ENCODE peak calls at places on chromosome 13, in ten cellular contexts. E is RPMI7951; C is stimulated activated CD8-positive, alpha-beta memory T cell treated with anti-CD3 and anti-CD28 coated beads, Interleukin-7, amount 100 ng/mL, for 4 hours; W is tibial artery; I is stimulated activated CD4-positive, alpha-beta T cell treated with anti-CD3 and anti-CD28 coated beads, Interleukin-1b, Interleukin-23, amount 100 ng/mL, for 24 hours; V is adrenal gland; P is CD8-positive, alpha-beta memory T cell; S is midbrain; X is A673; O is GDM1. H is an unnamed sample.

GRCh38 chr13:112074139-112074710 is 7.3 kb downstream of the SOX1 start:
- DNase-seq in P (no peak), S (no peak), W (peak; percentile 44), I (no peak), C (no peak), E (no peak), V (no peak), O (no peak), X (no peak), H (no peak)

GRCh38 chr13:85693889-85694511 is 105.2 kb downstream of the SLITRK6 start:
- DNase-seq in S (no peak), W (no peak), E (peak; percentile 21), O (peak; percentile 84), V (no peak), C (no peak), P (no peak), I (no peak), X (peak; percentile 46), H (peak; percentile 2)

GRCh38 chr13:101695870-101696516 is 243.5 kb downstream of the ITGBL1 start:
- DNase-seq in O (no peak), P (no peak), I (no peak), C (no peak), V (no peak), W (peak; percentile 71), X (no peak), E (no peak), S (no peak), H (no peak)

GRCh38 chr13:57123660-57124059 is 17.1 kb upstream of the PRR20A start:
- DNase-seq in W (peak; percentile 81), S (no peak), V (no peak), C (no peak), P (no peak), O (no peak), X (peak; percentile 30), E (no peak), I (no peak), H (no peak)

GRCh38 chr13:110187501-110188161 is 119.3 kb downstream of the COL4A1 start:
- DNase-seq in P (no peak), O (no peak), E (peak; percentile 56), S (no peak), W (no peak), C (no peak), I (no peak), X (peak; percentile 61), V (peak; percentile 82), H (peak; percentile 93)

GRCh38 chr13:83731113-83731512 is 151.2 kb downstream of the SLITRK1 start:
- DNase-seq in X (no peak), S (no peak), W (no peak), E (no peak), V (no peak), I (no peak), P (no peak), O (no peak), C (no peak), H (no peak)

GRCh38 chr13:30905932-30906383 is at the start of gene MEDAG:
- DNase-seq in O (no peak), S (no peak), I (no peak), E (peak; percentile 80), V (peak; percentile 35), P (no peak), W (peak; percentile 95), X (no peak), C (no peak), H (peak; percentile 89)

GRCh38 chr13:110114351-110114750 is 192.6 kb downstream of the COL4A1 start:
- DNase-seq in C (no peak), V (no peak), P (no peak), X (no peak), O (no peak), E (no peak), S (no peak), I (no peak), W (no peak), H (no peak)

GRCh38 chr13:113272791-113273190 is 24.2 kb upstream of the LAMP1 start:
- DNase-seq in S (no peak), X (no peak), V (no peak), I (no peak), E (no peak), C (no peak), O (no peak), W (no peak), P (no peak), H (no peak)

GRCh38 chr13:93577105-93577504 is 350.5 kb downstream of the GPC6 start:
- DNase-seq in X (no peak), I (no peak), W (no peak), E (no peak), O (no peak), C (no peak), P (no peak), V (no peak), S (no peak), H (no peak)

GRCh38 chr13:64362564-64362963 is 2867.6 kb downstream of the PCDH9 start:
- DNase-seq in P (no peak), E (no peak), S (no peak), I (no peak), V (no peak), W (no peak), C (no peak), O (no peak), X (no peak), H (no peak)

GRCh38 chr13:110006304-110006703 is 219.9 kb upstream of the IRS2 start:
- DNase-seq in S (no peak), V (peak; percentile 45), P (no peak), I (no peak), X (no peak), E (peak; percentile 84), W (no peak), O (no peak), C (no peak), H (peak; percentile 59)

GRCh38 chr13:90485441-90485840 is 862.0 kb upstream of the MIR17HG start:
- DNase-seq in S (no peak), C (no peak), I (no peak), V (no peak), O (no peak), E (peak; percentile 74), X (peak; percentile 59), P (no peak), W (no peak), H (no peak)

GRCh38 chr13:44131069-44131614 is 242.5 kb upstream of the SERP2 start:
- DNase-seq in V (no peak), E (no peak), S (no peak), P (no peak), X (no peak), O (no peak), W (no peak), I (no peak), C (no peak), H (no peak)

GRCh38 chr13:79183231-79183630 is 222.8 kb downstream of the RBM26 start:
- DNase-seq in V (no peak), X (no peak), P (no peak), O (no peak), S (no peak), C (no peak), E (no peak), I (no peak), W (no peak), H (no peak)

GRCh38 chr13:54004026-54004699 is 975.5 kb downstream of the OLFM4 start:
- DNase-seq in E (no peak), I (no peak), X (no peak), W (no peak), O (no peak), S (no peak), V (no peak), P (no peak), C (no peak), H (no peak)

GRCh38 chr13:27797228-27797624 is 4.9 kb downstream of the GSX1 start:
- DNase-seq in I (no peak), E (peak; percentile 10), O (no peak), C (no peak), V (no peak), P (no peak), S (no peak), X (peak; percentile 45), W (no peak), H (peak; percentile 39)